ENCODE peak calls at places on chromosomes 6 and 20, in ten cellular contexts. W is fibroblast of lung; C is lower lobe of right lung; U is SK-N-SH; X is heart right ventricle; Z is suprapubic skin; V is A549; F is psoas muscle; D is CD4-positive, alpha-beta memory T cell; H is hepatocyte. J is an unnamed sample.

GRCh38 chr6:68757821-68758220 is 122.7 kb downstream of the ADGRB3 start:
- DNase-seq in W (no peak), C (no peak), U (no peak), X (no peak), Z (no peak), V (no peak), F (no peak), D (no peak), H (no peak), J (no peak)

GRCh38 chr20:49366687-49367086 is 88.8 kb upstream of the ZNFX1 start:
- DNase-seq in W (no peak), C (no peak), U (peak), X (no peak), Z (no peak), V (no peak), F (no peak), D (no peak), H (no peak), J (no peak)

GRCh38 chr6:119856136-119856535 is 506.6 kb upstream of the MAN1A1 start:
- DNase-seq in W (peak), C (no peak), U (no peak), X (no peak), Z (no peak), V (no peak), F (no peak), D (peak), H (no peak), J (no peak)

GRCh38 chr6:32447932-32448331 is 8.2 kb downstream of the HLA-DRA start:
- DNase-seq in W (no peak), C (no peak), U (no peak), X (no peak), Z (no peak), V (no peak), F (no peak), D (no peak), H (no peak), J (no peak)

GRCh38 chr20:22963581-22963980 is 71.5 kb upstream of the SSTR4 start:
- DNase-seq in W (no peak), C (no peak), U (no peak), X (no peak), Z (no peak), V (no peak), F (no peak), D (no peak), H (no peak), J (no peak)

GRCh38 chr6:107443066-107443903 is 16.1 kb downstream of the PDSS2 start:
- DNase-seq in W (no peak), C (no peak), U (no peak), X (no peak), Z (no peak), V (no peak), F (no peak), D (no peak), H (no peak), J (no peak)

GRCh38 chr6:163579880-163580295 is 165.4 kb downstream of the QKI start:
- DNase-seq in W (peak), C (no peak), U (no peak), X (no peak), Z (no peak), V (no peak), F (no peak), D (no peak), H (no peak), J (no peak)

GRCh38 chr20:10094566-10095173 is 59.9 kb downstream of the ANKEF1 start:
- DNase-seq in W (peak), C (no peak), U (no peak), X (no peak), Z (no peak), V (no peak), F (no peak), D (no peak), H (no peak), J (no peak)

GRCh38 chr20:58389968-58390658 is 1.1 kb downstream of the VAPB start:
- DNase-seq in W (no peak), C (no peak), U (no peak), X (no peak), Z (no peak), V (no peak), F (no peak), D (no peak), H (no peak), J (no peak)

GRCh38 chr6:112443666-112444065 is 96.5 kb downstream of the RFPL4B start:
- DNase-seq in W (peak), C (no peak), U (peak), X (peak), Z (peak), V (no peak), F (peak), D (no peak), H (peak), J (no peak)

GRCh38 chr6:152096863-152097496 is 289.5 kb downstream of the ESR1 start:
- DNase-seq in W (peak), C (no peak), U (no peak), X (no peak), Z (no peak), V (no peak), F (no peak), D (no peak), H (no peak), J (no peak)

GRCh38 chr6:23874985-23875384 is 251.0 kb upstream of the NRSN1 start:
- DNase-seq in W (no peak), C (no peak), U (no peak), X (no peak), Z (no peak), V (no peak), F (no peak), D (no peak), H (no peak), J (no peak)

GRCh38 chr20:34549291-34549928 is 9.1 kb upstream of the MAP1LC3A start:
- DNase-seq in W (no peak), C (no peak), U (no peak), X (no peak), Z (no peak), V (no peak), F (no peak), D (no peak), H (peak), J (no peak)

GRCh38 chr20:60352017-60352416 is 393.8 kb downstream of the CDH26 start:
- DNase-seq in W (no peak), C (no peak), U (no peak), X (no peak), Z (no peak), V (no peak), F (no peak), D (no peak), H (no peak), J (no peak)

GRCh38 chr20:61251529-61252393 is at the start of gene CDH4:
- DNase-seq in W (peak), C (no peak), U (peak), X (no peak), Z (no peak), V (peak), F (no peak), D (no peak), H (peak), J (no peak)

GRCh38 chr6:40907198-40907701 is 131.8 kb downstream of the UNC5CL start:
- DNase-seq in W (peak), C (no peak), U (peak), X (peak), Z (no peak), V (peak), F (no peak), D (no peak), H (no peak), J (no peak)

GRCh38 chr6:36546664-36546957 is 668 bp downstream of the STK38 start:
- DNase-seq in W (no peak), C (no peak), U (no peak), X (no peak), Z (no peak), V (no peak), F (no peak), D (no peak), H (no peak), J (no peak)

GRCh38 chr6:111880181-111880944 is 7.1 kb upstream of the FYN start:
- DNase-seq in W (no peak), C (no peak), U (no peak), X (no peak), Z (no peak), V (no peak), F (no peak), D (no peak), H (no peak), J (no peak)

GRCh38 chr20:64137598-64138031 is 26.6 kb upstream of the MYT1 start:
- DNase-seq in W (no peak), C (peak), U (peak), X (no peak), Z (peak), V (no peak), F (no peak), D (no peak), H (no peak), J (no peak)

GRCh38 chr6:44603044-44603686 is 215.7 kb downstream of the CDC5L start:
- DNase-seq in W (no peak), C (no peak), U (no peak), X (no peak), Z (no peak), V (no peak), F (no peak), D (no peak), H (no peak), J (no peak)

GRCh38 chr6:65259080-65259479 is 447.9 kb downstream of the EYS start:
- DNase-seq in W (peak), C (no peak), U (no peak), X (no peak), Z (no peak), V (no peak), F (no peak), D (no peak), H (peak), J (no peak)

GRCh38 chr6:136468711-136469110 is 81.5 kb downstream of the MAP7 start:
- DNase-seq in W (no peak), C (no peak), U (no peak), X (no peak), Z (no peak), V (no peak), F (no peak), D (no peak), H (no peak), J (no peak)

GRCh38 chr6:118952683-118953082 is 17.7 kb upstream of the MCM9 start:
- DNase-seq in W (no peak), C (no peak), U (no peak), X (no peak), Z (no peak), V (no peak), F (no peak), D (no peak), H (no peak), J (no peak)

GRCh38 chr6:131909408-131910218 is 41.6 kb downstream of the CCN2 start:
- DNase-seq in W (peak), C (no peak), U (peak), X (no peak), Z (peak), V (peak), F (no peak), D (peak), H (peak), J (peak)

GRCh38 chr20:38453941-38454340 is 18.7 kb upstream of the RALGAPB start:
- DNase-seq in W (no peak), C (no peak), U (no peak), X (no peak), Z (no peak), V (no peak), F (no peak), D (no peak), H (no peak), J (no peak)

GRCh38 chr6:92647630-92648029 is 771.7 kb downstream of the EPHA7 start:
- DNase-seq in W (no peak), C (no peak), U (no peak), X (no peak), Z (no peak), V (no peak), F (no peak), D (no peak), H (peak), J (no peak)

GRCh38 chr6:142384455-142385332 is 82.9 kb downstream of the ADGRG6 start:
- DNase-seq in W (no peak), C (no peak), U (no peak), X (no peak), Z (no peak), V (no peak), F (no peak), D (no peak), H (no peak), J (no peak)

GRCh38 chr6:39980839-39981580 is 46.7 kb upstream of the MOCS1 start:
- DNase-seq in W (peak), C (no peak), U (peak), X (no peak), Z (no peak), V (peak), F (no peak), D (peak), H (peak), J (no peak)

GRCh38 chr6:110310861-110311446 is 47.2 kb downstream of the METTL24 start:
- DNase-seq in W (no peak), C (no peak), U (no peak), X (no peak), Z (no peak), V (no peak), F (no peak), D (no peak), H (no peak), J (no peak)

GRCh38 chr6:107578642-107579332 is 88.9 kb downstream of the SOBP start:
- DNase-seq in W (no peak), C (no peak), U (peak), X (no peak), Z (no peak), V (no peak), F (no peak), D (no peak), H (no peak), J (no peak)

GRCh38 chr6:143027058-143027457 is 33.6 kb upstream of the AIG1 start:
- DNase-seq in W (peak), C (peak), U (no peak), X (peak), Z (no peak), V (no peak), F (peak), D (peak), H (peak), J (peak)

GRCh38 chr6:7684843-7685242 is 41.1 kb upstream of the BMP6 start:
- DNase-seq in W (no peak), C (no peak), U (no peak), X (no peak), Z (no peak), V (no peak), F (no peak), D (no peak), H (no peak), J (no peak)

GRCh38 chr6:44533221-44533820 is 145.8 kb downstream of the CDC5L start:
- DNase-seq in W (no peak), C (no peak), U (no peak), X (no peak), Z (no peak), V (no peak), F (no peak), D (no peak), H (no peak), J (no peak)

GRCh38 chr20:6265204-6265904 is 142.5 kb upstream of the FERMT1 start:
- DNase-seq in W (peak), C (no peak), U (peak), X (no peak), Z (no peak), V (peak), F (no peak), D (no peak), H (peak), J (no peak)

GRCh38 chr20:47662483-47663353 is 122.6 kb downstream of the SULF2 start:
- DNase-seq in W (no peak), C (no peak), U (no peak), X (no peak), Z (no peak), V (no peak), F (no peak), D (no peak), H (no peak), J (no peak)

GRCh38 chr6:30491963-30492616 is 2.8 kb downstream of the HLA-E start:
- DNase-seq in W (no peak), C (no peak), U (no peak), X (no peak), Z (no peak), V (no peak), F (no peak), D (no peak), H (no peak), J (no peak)
- H3K27ac ChIP-seq in W (no peak), C (peak), U (no peak), X (peak), Z (no peak), V (no peak), F (no peak), D (peak), H (no peak), J (peak)

GRCh38 chr6:104958720-104959452 is 2.0 kb downstream of the LIN28B start:
- DNase-seq in W (no peak), C (no peak), U (no peak), X (no peak), Z (no peak), V (no peak), F (no peak), D (no peak), H (peak), J (no peak)
- H3K27ac ChIP-seq in W (no peak), C (no peak), U (no peak), X (no peak), Z (no peak), V (peak), F (no peak), D (no peak), H (peak), J (no peak)

GRCh38 chr6:116764961-116765841 is at the start of gene FAM162B:
- DNase-seq in W (peak), C (peak), U (peak), X (peak), Z (no peak), V (no peak), F (peak), D (no peak), H (peak), J (no peak)

GRCh38 chr6:116764557-116764960 is 960 bp downstream of the FAM162B start:
- DNase-seq in W (peak), C (no peak), U (peak), X (peak), Z (no peak), V (no peak), F (peak), D (no peak), H (peak), J (no peak)

GRCh38 chr6:116763871-116764270 is 1.6 kb downstream of the FAM162B start:
- DNase-seq in W (peak), C (no peak), U (peak), X (no peak), Z (no peak), V (no peak), F (no peak), D (no peak), H (no peak), J (no peak)

GRCh38 chr6:116766506-116767176 is 1.1 kb upstream of the FAM162B start:
- DNase-seq in W (no peak), C (no peak), U (peak), X (no peak), Z (no peak), V (no peak), F (no peak), D (no peak), H (no peak), J (no peak)

DNA sequence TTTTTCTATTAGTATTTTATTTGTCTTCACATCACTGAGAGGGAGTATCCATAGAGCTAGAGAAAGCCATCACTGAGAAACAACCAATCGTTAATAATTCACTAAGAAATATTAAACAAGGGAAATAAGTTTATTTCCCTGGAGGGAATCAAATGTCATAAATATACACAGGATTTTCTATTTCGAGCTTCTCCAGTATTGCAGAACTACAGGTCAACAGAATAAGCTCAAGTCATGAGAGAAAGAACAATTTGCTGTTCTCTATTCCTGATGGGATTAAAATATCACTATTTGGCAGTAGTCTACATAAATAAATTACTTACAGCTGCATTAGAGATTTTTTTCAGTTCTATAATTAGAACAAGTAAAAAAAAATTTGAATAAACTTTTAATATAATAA is 2.2 kb upstream of the FAM162B start:
- DNase-seq in W (no peak), C (no peak), U (no peak), X (no peak), Z (no peak), V (no peak), F (no peak), D (no peak), H (no peak), J (no peak)
- H3K27ac ChIP-seq in W (no peak), C (no peak), U (no peak), X (no peak), Z (no peak), V (no peak), F (no peak), D (no peak), H (no peak), J (no peak)

GRCh38 chr6:30928677-30929076 is 3.3 kb downstream of the SFTA2 start:
- DNase-seq in W (no peak), C (no peak), U (no peak), X (no peak), Z (no peak), V (no peak), F (no peak), D (no peak), H (no peak), J (no peak)
- H3K27ac ChIP-seq in W (no peak), C (no peak), U (no peak), X (no peak), Z (no peak), V (no peak), F (no peak), D (no peak), H (no peak), J (no peak)

GRCh38 chr20:24640276-24640675 is 170.8 kb downstream of the SYNDIG1 start:
- DNase-seq in W (no peak), C (no peak), U (no peak), X (no peak), Z (no peak), V (no peak), F (no peak), D (no peak), H (no peak), J (no peak)

GRCh38 chr20:24637941-24638340 is 168.5 kb downstream of the SYNDIG1 start:
- DNase-seq in W (no peak), C (no peak), U (no peak), X (no peak), Z (no peak), V (no peak), F (no peak), D (no peak), H (no peak), J (no peak)

GRCh38 chr20:24639167-24639548 is 169.7 kb downstream of the SYNDIG1 start:
- DNase-seq in W (no peak), C (no peak), U (no peak), X (no peak), Z (no peak), V (no peak), F (no peak), D (no peak), H (no peak), J (no peak)

GRCh38 chr20:24636626-24637025 is 167.2 kb downstream of the SYNDIG1 start:
- DNase-seq in W (no peak), C (no peak), U (no peak), X (no peak), Z (no peak), V (no peak), F (no peak), D (no peak), H (no peak), J (no peak)

GRCh38 chr20:24638546-24639166 is 169.2 kb downstream of the SYNDIG1 start:
- DNase-seq in W (peak), C (no peak), U (no peak), X (no peak), Z (no peak), V (no peak), F (no peak), D (no peak), H (peak), J (no peak)
- H3K27ac ChIP-seq in W (no peak), C (no peak), U (no peak), X (no peak), Z (no peak), V (peak), F (no peak), D (no peak), H (no peak), J (no peak)

DNA sequence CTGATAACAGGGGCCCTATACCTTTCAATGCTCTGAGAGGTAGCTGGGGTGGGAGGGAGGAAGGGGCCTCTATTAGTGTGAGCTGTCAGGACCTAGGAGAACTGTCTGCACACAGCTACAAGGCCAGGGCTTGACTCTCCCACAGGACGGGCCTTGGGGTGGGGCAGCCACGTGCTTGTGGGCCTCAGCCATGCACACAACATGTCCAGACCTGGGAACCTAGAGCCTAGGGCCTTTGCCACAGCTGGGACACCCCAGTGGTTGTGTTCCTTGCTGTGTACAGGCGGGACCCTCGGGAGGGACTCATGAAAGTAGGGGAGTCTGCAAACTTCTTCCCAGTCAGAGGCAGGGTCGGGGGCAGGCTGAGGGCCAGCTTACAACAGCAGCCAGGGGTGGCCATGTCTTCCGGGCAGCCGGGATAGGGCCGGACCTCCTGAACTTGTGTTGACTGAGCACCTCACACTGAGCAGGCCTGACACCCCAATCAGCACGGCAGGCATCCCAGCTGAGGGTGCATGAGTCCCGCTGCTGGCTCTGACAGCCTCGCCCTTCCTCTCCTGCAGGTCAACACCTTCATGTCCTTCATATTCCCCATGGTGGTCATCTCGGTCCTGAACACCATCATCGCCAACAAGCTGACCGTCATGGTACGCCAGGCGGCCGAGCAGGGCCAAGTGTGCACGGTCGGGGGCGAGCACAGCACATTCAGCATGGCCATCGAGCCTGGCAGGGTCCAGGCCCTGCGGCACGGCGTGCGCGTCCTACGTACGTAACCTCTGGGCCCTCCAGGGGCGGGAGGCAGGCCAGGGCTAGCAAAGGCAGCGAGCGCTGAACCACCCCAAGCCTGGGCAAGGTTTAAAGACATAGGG is 41.9 kb upstream of the MRGBP start:
- DNase-seq in W (no peak), C (peak), U (no peak), X (peak), Z (no peak), V (no peak), F (peak), D (no peak), H (no peak), J (peak)
- H3K27ac ChIP-seq in W (no peak), C (no peak), U (no peak), X (no peak), Z (no peak), V (no peak), F (no peak), D (no peak), H (no peak), J (no peak)

J was measured in CD8-positive, alpha-beta T cell.